ENCODE peak calls at places on chromosomes 4 and X, in seven cellular contexts. K, E, F, H, T, B and A are unnamed samples.

GRCh38 chr4:88822034-88822433 is 124.4 kb upstream of the NAP1L5 start:
- DNase-seq in H (no peak), E (no peak), B (no peak), F (no peak), T (no peak), K (no peak), A (no peak)

GRCh38 chrX:155070038-155070437 is 898 bp downstream of the CMC4 start:
- DNase-seq in B (no peak), H (no peak), F (no peak), E (no peak), T (no peak), K (no peak), A (no peak)

GRCh38 chr4:139556735-139557505 is 901 bp upstream of the SETD7 start:
- DNase-seq in E (peak), T (peak), B (no peak), H (no peak), F (peak), K (no peak), A (no peak)

GRCh38 chrX:10167573-10167972 is 10.8 kb downstream of the CLCN4 start:
- DNase-seq in F (no peak), B (no peak), T (no peak), E (no peak), H (no peak), K (no peak), A (no peak)

GRCh38 chrX:46953597-46953996 is 41.4 kb downstream of the JADE3 start:
- DNase-seq in T (no peak), K (peak), H (no peak), B (no peak), E (no peak), F (no peak), A (no peak)

GRCh38 chr4:157984285-157984911 is 188.4 kb downstream of the GASK1B start:
- DNase-seq in T (no peak), F (no peak), K (no peak), B (no peak), H (peak), E (no peak), A (no peak)

GRCh38 chrX:118730500-118731247 is 3.3 kb downstream of the IL13RA1 start:
- DNase-seq in K (peak), B (peak), T (no peak), F (no peak), H (peak), E (no peak), A (no peak)

GRCh38 chr4:2908686-2909085 is 54.5 kb downstream of the NOP14 start:
- DNase-seq in E (no peak), B (no peak), K (no peak), T (no peak), H (no peak), F (no peak), A (no peak)

GRCh38 chr4:150476776-150477175 is 105.2 kb upstream of the MAB21L2 start:
- DNase-seq in H (no peak), E (no peak), T (no peak), F (no peak), B (no peak), K (no peak), A (no peak)

GRCh38 chr4:125097729-125098128 is 217.0 kb upstream of the FAT4 start:
- DNase-seq in E (no peak), T (no peak), H (peak), B (no peak), F (no peak), K (no peak), A (no peak)

GRCh38 chr4:94650129-94650495 is 107.6 kb upstream of the BMPR1B start:
- DNase-seq in E (no peak), F (no peak), H (no peak), K (peak), B (no peak), T (no peak), A (no peak)

GRCh38 chr4:90444904-90445303 is 317.7 kb downstream of the CCSER1 start:
- DNase-seq in F (no peak), K (no peak), B (no peak), E (no peak), H (no peak), T (no peak), A (no peak)

GRCh38 chr4:134243742-134244713 is 42.4 kb upstream of the PABPC4L start:
- DNase-seq in E (no peak), H (no peak), B (no peak), T (no peak), K (no peak), F (no peak), A (no peak)

GRCh38 chr4:95531141-95531540 is 17.6 kb downstream of the UNC5C start:
- DNase-seq in H (no peak), T (peak), B (no peak), E (no peak), K (no peak), F (no peak), A (no peak)

GRCh38 chr4:336099-336892 is 1.3 kb upstream of the ZNF141 start:
- DNase-seq in K (peak), H (no peak), B (no peak), F (peak), T (no peak), E (no peak), A (no peak)

GRCh38 chr4:52371861-52372260 is 287.2 kb downstream of the USP46 start:
- DNase-seq in K (no peak), E (no peak), F (no peak), B (no peak), T (no peak), H (no peak), A (no peak)

GRCh38 chrX:44244008-44244407 is 99.5 kb downstream of the EFHC2 start:
- DNase-seq in F (no peak), T (peak), K (peak), E (no peak), B (peak), H (peak), A (no peak)

GRCh38 chrX:71993371-71993770 is 82.7 kb downstream of the NHSL2 start:
- DNase-seq in T (no peak), E (no peak), B (no peak), H (no peak), F (no peak), K (no peak), A (no peak)